ENCODE peak calls at places on chromosomes 7 and 10, in four cellular contexts. M is activated CD8-positive, alpha-beta T cell treated with anti-CD3 and anti-CD28 coated beads, Interleukin-2, amount 10 ng/mL, durations not matched to agents 7 days and 5 days; N is body of pancreas; P is effector memory CD8-positive, alpha-beta T cell. E is an unnamed sample.

GRCh38 chr7:2738110-2738509 is 50.1 kb downstream of the AMZ1 start:
- DNase-seq in M (no peak), P (no peak), N (peak; percentile 37), E (no peak)

GRCh38 chr7:8637322-8637721 is 203.9 kb downstream of the NXPH1 start:
- DNase-seq in M (no peak), N (no peak), P (no peak), E (no peak)

GRCh38 chr10:37704566-37704965 is 152.8 kb downstream of the ZNF248 start:
- DNase-seq in P (no peak), M (no peak), N (no peak), E (no peak)

GRCh38 chr10:54843932-54844331 is 42.9 kb upstream of the PCDH15 start:
- DNase-seq in N (no peak), M (no peak), P (no peak), E (no peak)

GRCh38 chr10:132606031-132606491 is 68.5 kb downstream of the INPP5A start:
- DNase-seq in P (no peak), N (no peak), M (no peak), E (no peak)

GRCh38 chr10:100750291-100751210 is 5.2 kb downstream of the PAX2 start:
- DNase-seq in M (no peak), N (no peak), P (no peak), E (no peak)

GRCh38 chr7:123114288-123114687 is 85.5 kb downstream of the SLC13A1 start:
- DNase-seq in N (no peak), P (no peak), M (no peak), E (no peak)

GRCh38 chr7:100435401-100436304 is 644 bp downstream of the PPP1R35 start:
- DNase-seq in M (peak; percentile 61), P (peak; percentile 35), N (peak; percentile 62), E (no peak)

GRCh38 chr10:45495438-45496152 is 121.6 kb downstream of the ALOX5 start:
- DNase-seq in N (no peak), P (no peak), M (no peak), E (no peak)

GRCh38 chr10:44036425-44036824 is 348.5 kb downstream of the CXCL12 start:
- DNase-seq in N (no peak), P (no peak), M (no peak), E (no peak)

GRCh38 chr7:26555971-26556830 is 264.5 kb downstream of the SNX10 start:
- DNase-seq in P (no peak), N (no peak), M (no peak), E (no peak)

GRCh38 chr10:92263396-92263795 is 27.5 kb downstream of the CPEB3 start:
- DNase-seq in P (no peak), N (no peak), M (no peak), E (no peak)

GRCh38 chr7:90853205-90853604 is 257.1 kb downstream of the CDK14 start:
- DNase-seq in P (no peak), M (no peak), N (no peak), E (no peak)

GRCh38 chr7:151122276-151122675 is 36.0 kb downstream of the AGAP3 start:
- DNase-seq in N (no peak), M (no peak), P (no peak), E (no peak)

GRCh38 chr10:112565434-112566053 is 118.5 kb downstream of the VTI1A start:
- DNase-seq in M (peak; percentile 39), N (peak; percentile 41), P (peak; percentile 23), E (no peak)

GRCh38 chr10:93751074-93751572 is 6.6 kb upstream of the LGI1 start:
- DNase-seq in N (no peak), M (no peak), P (no peak), E (no peak)

GRCh38 chr10:110368002-110368401 is 63.3 kb upstream of the SMNDC1 start:
- DNase-seq in N (no peak), P (no peak), M (no peak), E (no peak)

GRCh38 chr7:12054830-12055229 is 156.3 kb upstream of the TMEM106B start:
- DNase-seq in M (no peak), P (no peak), N (no peak), E (no peak)

GRCh38 chr7:30471205-30471604 is 7.4 kb downstream of the NOD1 start:
- DNase-seq in M (no peak), P (no peak), N (no peak), E (no peak)

GRCh38 chr7:48638041-48638440 is 286.3 kb upstream of the CDC14C start:
- DNase-seq in P (no peak), M (no peak), N (no peak), E (no peak)

GRCh38 chr10:133312016-133312768 is 3.5 kb downstream of the ZNF511 start:
- DNase-seq in M (no peak), N (no peak), P (no peak), E (no peak)

GRCh38 chr7:1966631-1967200 is 266.0 kb downstream of the MAD1L1 start:
- DNase-seq in P (no peak), M (no peak), N (no peak), E (no peak)

GRCh38 chr10:86635402-86635801 is 18.9 kb upstream of the OPN4 start:
- DNase-seq in M (no peak), N (no peak), P (no peak), E (no peak)

GRCh38 chr10:45377321-45377720 is 3.3 kb downstream of the ALOX5 start:
- DNase-seq in N (no peak), P (no peak), M (no peak), E (no peak)

GRCh38 chr7:128830231-128831177 is at the start of gene FLNC:
- DNase-seq in P (peak; percentile 21), N (peak; percentile 53), M (peak; percentile 46), E (peak; percentile 30)

GRCh38 chr7:39688611-39689485 is 65.5 kb downstream of the RALA start:
- DNase-seq in M (no peak), P (no peak), N (no peak), E (no peak)

GRCh38 chr10:67788028-67788886 is 49.7 kb downstream of the DNAJC12 start:
- DNase-seq in M (peak; percentile 84), P (peak; percentile 59), N (peak; percentile 76), E (peak; percentile 63)

GRCh38 chr7:79452032-79452494 is 1.4 kb downstream of the MAGI2 start:
- DNase-seq in N (peak; percentile 78), P (no peak), M (no peak), E (no peak)

E was measured in naive thymus-derived CD4-positive, alpha-beta T cell.